ENCODE peak calls at places on chromosomes 16 and 17, in five cellular contexts. D is heart left ventricle, E is AG10803, W is ascending aorta, H is lower lobe of right lung. Y is an unnamed sample.

GRCh38 chr16:79767597-79768280 is 167.2 kb upstream of the MAF start:
- DNase-seq in W (no peak), D (peak; percentile 21), E (peak; percentile 42), H (no peak), Y (peak; percentile 57)

GRCh38 chr17:42679492-42680330 is 1.9 kb downstream of the CCR10 start:
- DNase-seq in E (peak; percentile 78), D (peak; percentile 79), W (no peak), H (peak; percentile 89), Y (peak; percentile 82)

GRCh38 chr17:77802811-77803220 is 155.7 kb upstream of the TNRC6C start:
- DNase-seq in H (no peak), D (no peak), E (no peak), W (no peak), Y (no peak)

GRCh38 chr17:5706835-5707234 is 122.5 kb upstream of the NLRP1 start:
- DNase-seq in D (peak; percentile 20), W (no peak), H (peak; percentile 65), E (peak; percentile 66), Y (peak; percentile 44)

GRCh38 chr16:8686031-8686621 is 11.7 kb downstream of the ABAT start:
- DNase-seq in D (peak; percentile 32), W (no peak), H (no peak), E (no peak), Y (no peak)

GRCh38 chr17:40550608-40551007 is 14.7 kb downstream of the CCR7 start:
- DNase-seq in D (no peak), H (no peak), E (peak; percentile 98), W (no peak), Y (peak; percentile 89)

GRCh38 chr17:41705271-41705991 is 6.7 kb upstream of the GAST start:
- DNase-seq in W (no peak), E (peak; percentile 58), D (no peak), H (no peak), Y (peak; percentile 57)

GRCh38 chr17:80345841-80346497 is 69.0 kb upstream of the ENDOV start:
- DNase-seq in E (no peak), D (no peak), H (no peak), W (no peak), Y (no peak)

GRCh38 chr17:63774141-63774981 is at the start of gene DDX42:
- DNase-seq in D (peak; percentile 49), E (peak; percentile 65), H (peak; percentile 91), W (peak; percentile 51), Y (peak; percentile 75)

GRCh38 chr17:4501295-4501949 is 2.7 kb downstream of the SPNS2 start:
- DNase-seq in H (no peak), E (no peak), D (no peak), W (no peak), Y (no peak)

GRCh38 chr16:11201498-11202259 is 54.3 kb downstream of the SOCS1 start:
- DNase-seq in E (peak; percentile 72), H (no peak), W (no peak), D (no peak), Y (peak; percentile 77)

GRCh38 chr17:43094129-43094834 is 30.9 kb downstream of the BRCA1 start:
- DNase-seq in E (peak; percentile 77), W (no peak), H (no peak), D (no peak), Y (peak; percentile 8)

GRCh38 chr17:71327376-71328059 is 793.3 kb upstream of the SOX9 start:
- DNase-seq in E (peak; percentile 70), W (no peak), D (no peak), H (no peak), Y (peak; percentile 14)

GRCh38 chr17:81641825-81642489 is 5.0 kb downstream of the TSPAN10 start:
- DNase-seq in W (no peak), H (no peak), D (no peak), E (peak; percentile 68), Y (peak; percentile 61)

GRCh38 chr17:28404812-28405570 is 1.0 kb downstream of the SLC46A1 start:
- DNase-seq in D (no peak), W (no peak), H (peak; percentile 48), E (no peak), Y (no peak)

GRCh38 chr17:66955821-66956220 is 8.7 kb upstream of the CACNG4 start:
- DNase-seq in D (no peak), E (no peak), W (no peak), H (no peak), Y (no peak)

GRCh38 chr17:81483085-81483861 is 29.3 kb downstream of the ACTG1 start:
- DNase-seq in E (no peak), W (no peak), H (no peak), D (peak; percentile 82), Y (peak; percentile 56)

GRCh38 chr17:79215631-79216030 is 141.0 kb downstream of the ENGASE start:
- DNase-seq in E (no peak), D (no peak), W (no peak), H (no peak), Y (no peak)

GRCh38 chr16:85303354-85303883 is 191.1 kb upstream of the CIBAR2 start:
- DNase-seq in W (no peak), D (peak; percentile 58), H (peak; percentile 79), E (no peak), Y (no peak)

GRCh38 chr16:72952404-72953301 is 95.3 kb downstream of the ZFHX3 start:
- DNase-seq in E (peak; percentile 58), H (no peak), W (no peak), D (no peak), Y (peak; percentile 91)

GRCh38 chr16:67562918-67563707 is 787 bp downstream of the CTCF start:
- DNase-seq in W (no peak), H (peak; percentile 78), E (peak; percentile 54), D (peak; percentile 54), Y (peak; percentile 55)

GRCh38 chr16:67509016-67509415 is 19.6 kb upstream of the RIPOR1 start:
- DNase-seq in H (no peak), W (no peak), D (no peak), E (no peak), Y (no peak)

GRCh38 chr17:65389956-65390355 is 171.5 kb downstream of the AXIN2 start:
- DNase-seq in E (peak; percentile 85), H (no peak), D (no peak), W (no peak), Y (peak; percentile 28)

GRCh38 chr17:75542184-75542583 is 16.7 kb downstream of the LLGL2 start:
- DNase-seq in D (no peak), E (no peak), H (no peak), W (no peak), Y (no peak)

GRCh38 chr16:31093132-31093703 is 1.4 kb downstream of the VKORC1 start:
- DNase-seq in E (peak; percentile 31), W (no peak), D (peak; percentile 7), H (no peak), Y (no peak)

GRCh38 chr17:61179316-61179715 is 220.3 kb upstream of the TBX2 start:
- DNase-seq in D (no peak), W (no peak), H (no peak), E (no peak), Y (no peak)

GRCh38 chr16:4618645-4619418 is 4.1 kb upstream of the UBALD1 start:
- DNase-seq in H (no peak), E (no peak), W (no peak), D (no peak), Y (no peak)

GRCh38 chr16:75351183-75351582 is 82.1 kb downstream of the CFDP1 start:
- DNase-seq in E (peak; percentile 77), D (no peak), H (no peak), W (no peak), Y (peak; percentile 85)

GRCh38 chr16:65697516-65697915 is 575.7 kb upstream of the CDH11 start:
- DNase-seq in D (no peak), E (no peak), W (no peak), H (no peak), Y (no peak)

GRCh38 chr17:20143740-20144139 is 134.6 kb downstream of the SPECC1 start:
- DNase-seq in W (no peak), H (no peak), E (no peak), D (no peak), Y (no peak)

GRCh38 chr17:46179375-46179999 is 13.7 kb downstream of the KANSL1 start:
- DNase-seq in D (no peak), H (no peak), W (no peak), E (no peak), Y (no peak)

GRCh38 chr16:14001521-14001920 is 69.6 kb upstream of the MRTFB start:
- DNase-seq in H (no peak), W (no peak), E (no peak), D (no peak), Y (no peak)

GRCh38 chr16:8565498-8565897 is 24.8 kb downstream of the TMEM114 start:
- DNase-seq in E (no peak), H (no peak), D (no peak), W (no peak), Y (no peak)

GRCh38 chr17:39192901-39193300 is 4.6 kb downstream of the CACNB1 start:
- DNase-seq in E (no peak), D (no peak), H (no peak), W (no peak), Y (no peak)

GRCh38 chr16:50566336-50566962 is 18.3 kb downstream of the NKD1 start:
- DNase-seq in E (no peak), W (no peak), D (no peak), H (no peak), Y (no peak)

GRCh38 chr17:30314474-30314873 is 19.4 kb downstream of the TMIGD1 start:
- DNase-seq in D (no peak), H (no peak), E (no peak), W (no peak), Y (no peak)

DNA sequence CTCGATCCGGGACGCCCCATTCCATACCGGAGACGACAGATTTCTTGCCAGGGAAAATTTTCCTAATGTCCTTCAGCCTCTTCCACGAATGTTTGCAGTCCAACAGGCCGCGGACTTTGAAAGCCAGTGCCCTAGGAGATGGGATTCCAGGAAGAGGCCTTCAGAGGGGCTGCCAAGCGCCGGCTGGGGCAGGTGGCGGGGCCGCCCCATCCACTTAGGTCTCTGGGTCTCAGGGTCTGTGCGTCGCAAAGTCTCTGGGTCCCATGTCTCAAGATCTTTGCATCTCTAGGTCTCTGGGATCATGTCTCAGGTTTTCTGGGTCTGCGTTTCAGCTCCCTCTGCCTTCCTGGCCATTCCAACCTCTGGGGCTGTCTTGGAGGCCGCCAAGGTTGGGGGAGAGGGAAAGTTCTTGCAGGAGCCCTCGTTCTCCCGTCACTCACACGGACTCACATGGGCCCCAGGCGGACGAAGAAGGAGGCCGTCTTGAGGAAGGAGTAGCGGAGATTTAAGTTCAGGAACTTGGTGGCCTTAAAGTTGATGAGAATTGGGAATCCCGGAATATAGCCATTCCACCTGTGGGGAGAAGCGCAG is 7.2 kb downstream of the ALOX12B start:
- DNase-seq in D (no peak), H (no peak), W (no peak), E (no peak), Y (no peak)
- TF ChIP-seq CTCF in D (no peak), H (peak; percentile 33), W (peak; percentile 7), E (no peak), Y (no peak)

GRCh38 chr16:10080031-10080772 is 102.0 kb downstream of the GRIN2A start:
- DNase-seq in E (peak; percentile 75), D (peak; percentile 37), W (peak; percentile 16), H (no peak), Y (peak; percentile 75)
- H3K4me3 ChIP-seq in E (no peak overlapping the region), D (no peak overlapping the region), W (no peak overlapping the region), H (no peak overlapping the region), Y (no peak overlapping the region)

GRCh38 chr17:36879027-36879426 is 58.2 kb upstream of the LHX1 start:
- DNase-seq in W (no peak), D (no peak), E (no peak), H (no peak), Y (no peak)
- TF ChIP-seq CTCF in W (no peak), D (no peak), E (no peak), H (no peak), Y (no peak)

GRCh38 chr16:56421976-56422669 is 3.2 kb downstream of the AMFR start:
- DNase-seq in W (no peak), H (no peak), D (no peak), E (no peak), Y (no peak)
- H3K4me3 ChIP-seq in W (no peak overlapping the region), H (no peak overlapping the region), D (no peak overlapping the region), E (no peak overlapping the region), Y (no peak overlapping the region)

Y was measured in fibroblast of villous mesenchyme.